ENCODE peak calls at places on chromosome 9, in four cellular contexts. O, S, U and W are unnamed samples.

GRCh38 chr9:93134018-93134739 is at the start of gene NINJ1:
- DNase-seq in O (peak; percentile 99), S (peak; percentile 70), U (peak; percentile 13), W (peak; percentile 62)

GRCh38 chr9:135320331-135320730 is 159.3 kb upstream of the PPP1R26 start:
- DNase-seq in O (peak; percentile 13), S (peak; percentile 19), U (no peak), W (no peak)

GRCh38 chr9:137167752-137168574 is 1.9 kb downstream of the LRRC26 start:
- DNase-seq in O (peak; percentile 90), S (no peak), U (no peak), W (peak; percentile 64)

GRCh38 chr9:129125478-129125877 is 14.3 kb downstream of the PTPA start:
- DNase-seq in O (no peak), S (no peak), U (peak; percentile 74), W (no peak)

GRCh38 chr9:127283917-127284316 is 19.3 kb downstream of the GARNL3 start:
- DNase-seq in O (peak; percentile 19), S (no peak), U (peak; percentile 31), W (peak; percentile 23)

GRCh38 chr9:77987104-77987656 is 44.4 kb downstream of the GNAQ start:
- DNase-seq in O (no peak), S (no peak), U (no peak), W (no peak)

GRCh38 chr9:92098638-92099037 is 16.6 kb downstream of the SPTLC1 start:
- DNase-seq in O (no peak), S (no peak), U (no peak), W (no peak)

GRCh38 chr9:99040911-99041582 is 63.9 kb upstream of the TGFBR1 start:
- DNase-seq in O (no peak), S (no peak), U (peak; percentile 81), W (no peak)

GRCh38 chr9:36163049-36163839 is 5.9 kb upstream of the CCIN start:
- DNase-seq in O (peak; percentile 93), S (no peak), U (no peak), W (peak; percentile 87)

GRCh38 chr9:133005221-133005760 is 25.5 kb upstream of the GTF3C5 start:
- DNase-seq in O (no peak), S (no peak), U (no peak), W (peak; percentile 5)

GRCh38 chr9:134897584-134898170 is 17.1 kb downstream of the FCN2 start:
- DNase-seq in O (no peak), S (no peak), U (no peak), W (no peak)

GRCh38 chr9:131972889-131973288 is 106.8 kb downstream of the MED27 start:
- DNase-seq in O (no peak), S (no peak), U (no peak), W (no peak)

GRCh38 chr9:123689701-123690428 is 240.1 kb downstream of the DENND1A start:
- DNase-seq in O (no peak), S (no peak), U (no peak), W (no peak)

GRCh38 chr9:121662359-121662758 is 10.9 kb downstream of the DAB2IP start:
- DNase-seq in O (no peak), S (no peak), U (no peak), W (no peak)

GRCh38 chr9:734831-735511 is 106.5 kb upstream of the DMRT1 start:
- DNase-seq in O (no peak), S (no peak), U (peak; percentile 97), W (no peak)

GRCh38 chr9:18905883-18906649 is 126.9 kb downstream of the SAXO1 start:
- DNase-seq in O (no peak), S (peak; percentile 9), U (no peak), W (no peak)

GRCh38 chr9:137853392-137853995 is 24.1 kb upstream of the CACNA1B start:
- DNase-seq in O (no peak), S (no peak), U (no peak), W (no peak)

GRCh38 chr9:131080589-131080988 is 15.7 kb upstream of the AIF1L start:
- DNase-seq in O (no peak), S (no peak), U (no peak), W (no peak)

GRCh38 chr9:129256959-129257713 is 79.1 kb upstream of the IER5L start:
- DNase-seq in O (no peak), S (no peak), U (no peak), W (no peak)

GRCh38 chr9:90326219-90326618 is 316.4 kb downstream of the DIRAS2 start:
- DNase-seq in O (no peak), S (no peak), U (no peak), W (no peak)

GRCh38 chr9:37693265-37693664 is 42.5 kb downstream of the FRMPD1 start:
- DNase-seq in O (no peak), S (no peak), U (peak; percentile 13), W (no peak)

GRCh38 chr9:36148652-36149051 is 12.1 kb downstream of the GLIPR2 start:
- DNase-seq in O (no peak), S (peak; percentile 96), U (peak; percentile 98), W (no peak)

GRCh38 chr9:116656535-116656934 is 30.6 kb upstream of the TRIM32 start:
- DNase-seq in O (no peak), S (no peak), U (no peak), W (no peak)

GRCh38 chr9:128393171-128393761 is 22.1 kb downstream of the URM1 start:
- DNase-seq in O (peak; percentile 93), S (no peak), U (no peak), W (peak; percentile 70)

GRCh38 chr9:35826071-35826701 is 2.3 kb downstream of the FAM221B start:
- DNase-seq in O (peak; percentile 73), S (no peak), U (peak; percentile 59), W (no peak)